ENCODE peak calls at places on chromosome 15, in four cellular contexts. One of them, this sample, is unnamed.

GRCh38 chr15:91496754-91497691 is 356.5 kb upstream of the SLCO3A1 start:
- DNase-seq in HepG2: no peak
- DNase-seq in K562: no peak
- DNase-seq in H1: no peak
- DNase-seq in this sample: no peak

GRCh38 chr15:36965561-36966342 is 134.6 kb downstream of the MEIS2 start:
- DNase-seq in HepG2: no peak
- DNase-seq in K562: no peak
- DNase-seq in H1: no peak
- DNase-seq in this sample: no peak

GRCh38 chr15:88791637-88792036 is 11.6 kb upstream of the ACAN start:
- DNase-seq in HepG2: no peak
- DNase-seq in K562: no peak
- DNase-seq in H1: no peak
- DNase-seq in this sample: peak; percentile 18

GRCh38 chr15:59380902-59381610 is 8.4 kb upstream of the MYO1E start:
- DNase-seq in HepG2: no peak
- DNase-seq in K562: no peak
- DNase-seq in H1: no peak
- DNase-seq in this sample: no peak

GRCh38 chr15:77909131-77909940 is 168.2 kb downstream of the TBC1D2B start:
- DNase-seq in HepG2: no peak
- DNase-seq in K562: no peak
- DNase-seq in H1: no peak
- DNase-seq in this sample: no peak

GRCh38 chr15:69604050-69604378 is 151.4 kb downstream of the RPLP1 start:
- DNase-seq in HepG2: peak; percentile 16
- DNase-seq in K562: no peak
- DNase-seq in H1: no peak
- DNase-seq in this sample: peak; percentile 85

GRCh38 chr15:29690765-29691475 is 131.3 kb downstream of the TJP1 start:
- DNase-seq in HepG2: peak; percentile 20
- DNase-seq in K562: no peak
- DNase-seq in H1: no peak
- DNase-seq in this sample: no peak

GRCh38 chr15:69380100-69380725 is 33.9 kb upstream of the KIF23 start:
- DNase-seq in HepG2: peak; percentile 11
- DNase-seq in K562: peak; percentile 24
- DNase-seq in H1: no peak
- DNase-seq in this sample: peak; percentile 41

GRCh38 chr15:67033012-67033411 is 32.4 kb upstream of the SMAD3 start:
- DNase-seq in HepG2: no peak
- DNase-seq in K562: no peak
- DNase-seq in H1: no peak
- DNase-seq in this sample: no peak

GRCh38 chr15:90660195-90660995 is 56.8 kb upstream of the BLM start:
- DNase-seq in HepG2: no peak
- DNase-seq in K562: peak; percentile 76
- DNase-seq in H1: no peak
- DNase-seq in this sample: peak; percentile 47

GRCh38 chr15:61115679-61116078 is 113.4 kb downstream of the RORA start:
- DNase-seq in HepG2: no peak
- DNase-seq in K562: no peak
- DNase-seq in H1: no peak
- DNase-seq in this sample: no peak

GRCh38 chr15:77219846-77220245 is 148.9 kb upstream of the TSPAN3 start:
- DNase-seq in HepG2: no peak
- DNase-seq in K562: no peak
- DNase-seq in H1: no peak
- DNase-seq in this sample: no peak

GRCh38 chr15:41914406-41914805 is 20.6 kb upstream of the SPTBN5 start:
- DNase-seq in HepG2: no peak
- DNase-seq in K562: no peak
- DNase-seq in H1: no peak
- DNase-seq in this sample: no peak

GRCh38 chr15:25641762-25642161 is 202.9 kb upstream of the UBE3A start:
- DNase-seq in HepG2: no peak
- DNase-seq in K562: no peak
- DNase-seq in H1: no peak
- DNase-seq in this sample: no peak

GRCh38 chr15:36498401-36498800 is 81.0 kb upstream of the CDIN1 start:
- DNase-seq in HepG2: no peak
- DNase-seq in K562: no peak
- DNase-seq in H1: no peak
- DNase-seq in this sample: no peak

GRCh38 chr15:68559342-68560310 is 19.2 kb upstream of the CORO2B start:
- DNase-seq in HepG2: peak; percentile 33
- DNase-seq in K562: peak; percentile 86
- DNase-seq in H1: peak; percentile 80
- DNase-seq in this sample: peak; percentile 84

GRCh38 chr15:80514071-80514780 is 110.0 kb downstream of the ARNT2 start:
- DNase-seq in HepG2: no peak
- DNase-seq in K562: no peak
- DNase-seq in H1: no peak
- DNase-seq in this sample: no peak

GRCh38 chr15:59678620-59679019 is 10.5 kb downstream of the BNIP2 start:
- DNase-seq in HepG2: no peak
- DNase-seq in K562: no peak
- DNase-seq in H1: no peak
- DNase-seq in this sample: no peak

GRCh38 chr15:101017041-101017754 is 98.0 kb downstream of the LRRK1 start:
- DNase-seq in HepG2: no peak
- DNase-seq in K562: no peak
- DNase-seq in H1: no peak
- DNase-seq in this sample: no peak

GRCh38 chr15:38996111-38996541 is 431.5 kb upstream of the RASGRP1 start:
- DNase-seq in HepG2: no peak
- DNase-seq in K562: no peak
- DNase-seq in H1: no peak
- DNase-seq in this sample: no peak

GRCh38 chr15:100731259-100732156 is 129.1 kb downstream of the ASB7 start:
- DNase-seq in HepG2: no peak
- DNase-seq in K562: no peak
- DNase-seq in H1: no peak
- DNase-seq in this sample: no peak

GRCh38 chr15:87902772-87903388 is 353.7 kb downstream of the NTRK3 start:
- DNase-seq in HepG2: no peak
- DNase-seq in K562: no peak
- DNase-seq in H1: no peak
- DNase-seq in this sample: no peak

GRCh38 chr15:22883196-22883595 is 44.7 kb downstream of the NIPA2 start:
- DNase-seq in HepG2: no peak
- DNase-seq in K562: no peak
- DNase-seq in H1: no peak
- DNase-seq in this sample: no peak

GRCh38 chr15:44501768-44502366 is 35.1 kb upstream of the EIF3J start:
- DNase-seq in HepG2: peak; percentile 27
- DNase-seq in K562: peak; percentile 32
- DNase-seq in H1: no peak
- DNase-seq in this sample: peak; percentile 29

GRCh38 chr15:78216276-78217229 is 17.8 kb downstream of the ACSBG1 start:
- DNase-seq in HepG2: no peak
- DNase-seq in K562: no peak
- DNase-seq in H1: no peak
- DNase-seq in this sample: peak; percentile 53

GRCh38 chr15:48505067-48505466 is 140.4 kb downstream of the FBN1 start:
- DNase-seq in HepG2: no peak
- DNase-seq in K562: no peak
- DNase-seq in H1: no peak
- DNase-seq in this sample: no peak

GRCh38 chr15:91926871-91927270 is 73.4 kb downstream of the SLCO3A1 start:
- DNase-seq in HepG2: no peak
- DNase-seq in K562: no peak
- DNase-seq in H1: no peak
- DNase-seq in this sample: no peak

DNA sequence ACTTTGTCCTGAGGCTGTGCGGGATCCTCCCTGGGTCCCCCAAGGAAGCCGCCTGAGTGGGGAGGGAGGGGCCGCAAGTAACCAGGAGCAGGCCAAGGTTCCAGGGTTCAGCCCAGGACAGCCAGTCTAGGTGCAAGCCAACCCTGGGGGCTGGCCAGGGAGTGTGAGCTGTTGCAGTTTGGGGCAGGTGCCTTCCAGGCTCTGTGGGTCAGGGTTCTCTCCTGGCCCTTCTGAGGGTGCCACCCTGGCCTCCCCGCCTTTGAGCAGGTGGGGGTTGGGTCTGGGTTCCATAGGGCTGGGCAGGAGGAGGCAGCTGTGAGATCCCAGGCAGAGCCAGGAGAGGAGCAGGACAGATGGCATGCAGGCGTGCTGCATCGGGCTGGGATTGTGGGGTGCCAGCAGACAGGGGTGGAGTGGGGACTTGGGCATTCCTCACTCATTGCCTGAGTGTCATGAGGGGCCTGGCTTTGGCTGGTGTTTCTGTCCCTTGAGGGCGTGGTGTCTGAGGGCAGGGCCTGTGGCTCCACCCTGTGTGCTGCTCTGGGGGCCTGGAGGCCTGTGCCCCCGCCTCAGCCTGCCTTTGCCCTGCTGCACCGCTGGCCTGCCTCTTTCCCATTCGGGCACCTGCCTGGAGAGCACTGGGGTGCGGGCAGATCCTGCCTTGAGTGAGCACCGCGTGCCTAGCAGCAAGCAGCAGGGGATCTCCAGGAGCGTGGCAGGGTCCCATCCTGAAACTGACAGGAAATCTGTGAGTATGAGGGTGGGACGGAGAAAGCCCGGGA is 18.4 kb downstream of the KLF13 start:
- DNase-seq in HepG2: no peak
- DNase-seq in K562: no peak
- DNase-seq in H1: no peak
- DNase-seq in this sample: no peak
- TF ChIP-seq RNF2 in HepG2: no peak
- TF ChIP-seq RNF2 in K562: no peak
- TF ChIP-seq RNF2 in H1: no peak
- TF ChIP-seq RNF2 in this sample: no peak

DNA sequence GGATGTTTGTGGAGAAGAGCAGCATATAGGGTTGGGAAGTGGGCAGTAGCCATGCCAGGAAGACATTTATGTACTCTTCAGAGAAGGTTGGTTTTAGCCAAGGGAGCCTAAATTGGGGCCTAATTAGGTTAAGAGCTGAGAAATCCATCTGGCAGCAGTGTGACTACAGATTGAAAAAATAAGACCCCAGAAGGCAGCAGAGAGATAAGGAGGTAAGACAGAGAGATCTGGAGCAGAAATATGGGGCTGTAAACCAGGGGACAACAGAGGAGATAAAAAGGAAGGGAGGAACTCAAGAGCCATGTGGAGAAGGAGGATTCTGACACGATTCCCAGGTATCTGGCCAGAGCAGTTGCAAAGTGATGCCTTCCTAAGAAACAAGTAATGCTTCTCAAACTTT is 23.3 kb downstream of the LYSMD2 start:
- DNase-seq in HepG2: no peak
- DNase-seq in K562: no peak
- DNase-seq in H1: no peak
- DNase-seq in this sample: no peak
- TF ChIP-seq RNF2 in HepG2: no peak
- TF ChIP-seq RNF2 in K562: no peak
- TF ChIP-seq RNF2 in H1: no peak
- TF ChIP-seq RNF2 in this sample: no peak

GRCh38 chr15:73305331-73306211 is 63.2 kb downstream of the HCN4 start:
- DNase-seq in HepG2: peak; percentile 57
- DNase-seq in K562: peak; percentile 27
- DNase-seq in H1: peak; percentile 39
- DNase-seq in this sample: peak; percentile 81
- TF ChIP-seq RNF2 in HepG2: no peak
- TF ChIP-seq RNF2 in K562: no peak
- TF ChIP-seq RNF2 in H1: no peak
- TF ChIP-seq RNF2 in this sample: no peak

DNA sequence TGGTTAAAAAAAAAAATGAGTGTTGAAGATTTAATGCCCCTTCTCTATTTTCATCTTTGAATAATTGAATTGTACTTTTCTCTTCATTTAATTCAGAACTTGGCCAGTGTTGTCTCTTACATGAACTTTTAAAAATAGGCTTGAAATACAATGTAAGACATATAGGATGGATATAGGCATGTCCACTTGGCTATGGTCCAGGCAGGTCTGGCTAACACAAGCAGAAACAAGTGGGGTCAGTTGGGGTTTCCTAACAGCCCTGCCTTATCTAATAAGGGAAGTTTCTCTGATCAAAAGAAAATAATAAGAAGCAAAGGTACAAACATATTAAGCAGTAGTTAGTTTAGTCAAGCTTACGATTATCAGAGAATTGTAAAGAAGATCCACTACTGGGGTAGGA is 19.1 kb upstream of the PAK6 start:
- DNase-seq in HepG2: no peak
- DNase-seq in K562: no peak
- DNase-seq in H1: no peak
- DNase-seq in this sample: no peak
- TF ChIP-seq RNF2 in HepG2: no peak
- TF ChIP-seq RNF2 in K562: no peak
- TF ChIP-seq RNF2 in H1: no peak
- TF ChIP-seq RNF2 in this sample: no peak

GRCh38 chr15:99432271-99433025 is 133.3 kb upstream of the MEF2A start:
- DNase-seq in HepG2: no peak
- DNase-seq in K562: no peak
- DNase-seq in H1: no peak
- DNase-seq in this sample: no peak

GRCh38 chr15:99434506-99435137 is 131.2 kb upstream of the MEF2A start:
- DNase-seq in HepG2: no peak
- DNase-seq in K562: no peak
- DNase-seq in H1: no peak
- DNase-seq in this sample: no peak

GRCh38 chr15:99433757-99434211 is 132.0 kb upstream of the MEF2A start:
- DNase-seq in HepG2: no peak
- DNase-seq in K562: no peak
- DNase-seq in H1: no peak
- DNase-seq in this sample: no peak

GRCh38 chr15:99431661-99432091 is 134.1 kb upstream of the MEF2A start:
- DNase-seq in HepG2: no peak
- DNase-seq in K562: no peak
- DNase-seq in H1: no peak
- DNase-seq in this sample: no peak

GRCh38 chr15:99433026-99433756 is 132.6 kb upstream of the MEF2A start:
- DNase-seq in HepG2: no peak
- DNase-seq in K562: peak; percentile 61
- DNase-seq in H1: no peak
- DNase-seq in this sample: no peak
- TF ChIP-seq RNF2 in HepG2: no peak
- TF ChIP-seq RNF2 in K562: no peak
- TF ChIP-seq RNF2 in H1: no peak
- TF ChIP-seq RNF2 in this sample: no peak

GRCh38 chr15:94351121-94351520 is 119.8 kb downstream of the MCTP2 start:
- DNase-seq in HepG2: no peak
- DNase-seq in K562: no peak
- DNase-seq in H1: no peak
- DNase-seq in this sample: no peak
- TF ChIP-seq RNF2 in HepG2: no peak
- TF ChIP-seq RNF2 in K562: no peak
- TF ChIP-seq RNF2 in H1: no peak
- TF ChIP-seq RNF2 in this sample: no peak

GRCh38 chr15:81977464-81977863 is 68.4 kb downstream of the MEX3B start:
- DNase-seq in HepG2: no peak
- DNase-seq in K562: no peak
- DNase-seq in H1: no peak
- DNase-seq in this sample: no peak
- TF ChIP-seq RNF2 in HepG2: no peak
- TF ChIP-seq RNF2 in K562: no peak
- TF ChIP-seq RNF2 in H1: no peak
- TF ChIP-seq RNF2 in this sample: no peak